ENCODE peak calls at places on chromosome 12, in nine cellular contexts. G is GM23248, S is GM23338, F is HCT116, X is hepatocyte, N is PC-3, E is SK-N-SH, D is OCI-LY7, Y is Karpas-422. M is an unnamed sample. For H3K4me1 and H3K9me2, the result is how much of the 10 kb centered on the place peaks cover.

GRCh38 chr12:39505025-39505424 is 62.1 kb upstream of the KIF21A start:
- DNase-seq in G (no peak), S (peak), F (no peak), X (no peak), N (peak), E (no peak), D (no peak), Y (no peak), M (peak)

GRCh38 chr12:24767016-24767415 is 181.9 kb downstream of the BCAT1 start:
- DNase-seq in G (no peak), S (no peak), F (no peak), X (no peak), N (no peak), E (no peak), D (no peak), Y (no peak), M (no peak)

GRCh38 chr12:62191747-62192485 is 68.3 kb upstream of the USP15 start:
- DNase-seq in G (peak), S (peak), F (no peak), X (peak), N (no peak), E (peak), D (no peak), Y (no peak), M (no peak)

GRCh38 chr12:109737111-109737510 is 23.5 kb downstream of the FAM222A start:
- DNase-seq in G (no peak), S (no peak), F (no peak), X (no peak), N (no peak), E (no peak), D (no peak), Y (no peak), M (no peak)

GRCh38 chr12:3042394-3042793 is 34.8 kb upstream of the TSPAN9 start:
- DNase-seq in G (no peak), S (no peak), F (no peak), X (no peak), N (no peak), E (no peak), D (peak), Y (peak), M (no peak)

GRCh38 chr12:80032967-80033366 is 66.4 kb upstream of the OTOGL start:
- DNase-seq in G (peak), S (no peak), F (no peak), X (no peak), N (no peak), E (no peak), D (no peak), Y (no peak), M (no peak)

GRCh38 chr12:130249376-130249775 is 87.1 kb downstream of the FZD10 start:
- DNase-seq in G (no peak), S (peak), F (no peak), X (no peak), N (no peak), E (no peak), D (peak), Y (peak), M (no peak)

GRCh38 chr12:121417847-121418246 is 17.9 kb downstream of the RNF34 start:
- DNase-seq in G (no peak), S (no peak), F (no peak), X (peak), N (no peak), E (no peak), D (no peak), Y (no peak), M (no peak)

GRCh38 chr12:50753232-50753769 is 10.6 kb upstream of the ATF1 start:
- DNase-seq in G (no peak), S (no peak), F (no peak), X (no peak), N (no peak), E (no peak), D (no peak), Y (no peak), M (no peak)

GRCh38 chr12:56804169-56804568 is 41.0 kb downstream of the HSD17B6 start:
- DNase-seq in G (peak), S (no peak), F (no peak), X (no peak), N (no peak), E (no peak), D (no peak), Y (no peak), M (no peak)

GRCh38 chr12:132812631-132813305 is 15.9 kb downstream of the GOLGA3 start:
- DNase-seq in G (peak), S (no peak), F (no peak), X (no peak), N (peak), E (no peak), D (no peak), Y (no peak), M (no peak)

GRCh38 chr12:4133029-4133428 is 140.5 kb upstream of the CCND2 start:
- DNase-seq in G (no peak), S (no peak), F (no peak), X (no peak), N (no peak), E (no peak), D (no peak), Y (no peak), M (no peak)

GRCh38 chr12:2999265-2999841 is 40.2 kb downstream of the TEAD4 start:
- DNase-seq in G (peak), S (peak), F (no peak), X (no peak), N (no peak), E (no peak), D (no peak), Y (peak), M (no peak)

GRCh38 chr12:48999371-49000131 is at the start of gene DDN:
- DNase-seq in G (peak), S (peak), F (peak), X (peak), N (peak), E (peak), D (peak), Y (peak), M (no peak)

GRCh38 chr12:62291888-62292760 is 31.9 kb downstream of the USP15 start:
- DNase-seq in G (no peak), S (no peak), F (no peak), X (no peak), N (peak), E (no peak), D (no peak), Y (no peak), M (no peak)

GRCh38 chr12:46269429-46270241 is 792 bp upstream of the SLC38A1 start:
- DNase-seq in G (peak), S (peak), F (no peak), X (peak), N (peak), E (no peak), D (peak), Y (peak), M (peak)

GRCh38 chr12:120234643-120235368 is 30.7 kb downstream of the PXN start:
- DNase-seq in G (peak), S (peak), F (peak), X (peak), N (peak), E (peak), D (peak), Y (no peak), M (peak)

GRCh38 chr12:46373303-46374182 is 970 bp upstream of the SLC38A2 start:
- DNase-seq in G (peak), S (peak), F (no peak), X (peak), N (peak), E (peak), D (peak), Y (no peak), M (peak)

GRCh38 chr12:129558036-129558435 is 345.8 kb downstream of the TMEM132D start:
- DNase-seq in G (no peak), S (no peak), F (no peak), X (no peak), N (no peak), E (no peak), D (no peak), Y (no peak), M (no peak)

GRCh38 chr12:118359541-118359915 is 13.2 kb downstream of the TAOK3 start:
- DNase-seq in G (no peak), S (no peak), F (no peak), X (no peak), N (no peak), E (no peak), D (peak), Y (peak), M (peak)

GRCh38 chr12:119528241-119528640 is 65.3 kb upstream of the TMEM233 start:
- DNase-seq in G (peak), S (peak), F (no peak), X (peak), N (peak), E (no peak), D (no peak), Y (no peak), M (no peak)

GRCh38 chr12:115660211-115660805 is 617.2 kb downstream of the MED13L start:
- DNase-seq in G (peak), S (no peak), F (no peak), X (peak), N (peak), E (no peak), D (no peak), Y (no peak), M (no peak)

GRCh38 chr12:132447327-132447720 is 42.6 kb upstream of the FBRSL1 start:
- DNase-seq in G (no peak), S (no peak), F (no peak), X (no peak), N (no peak), E (no peak), D (no peak), Y (no peak), M (no peak)

GRCh38 chr12:55729592-55730446 is 1.0 kb upstream of the CD63 start:
- DNase-seq in G (peak), S (peak), F (peak), X (peak), N (peak), E (peak), D (peak), Y (peak), M (peak)

GRCh38 chr12:118727196-118727595 is 254.1 kb upstream of the SRRM4 start:
- DNase-seq in G (no peak), S (no peak), F (no peak), X (no peak), N (no peak), E (peak), D (no peak), Y (no peak), M (no peak)

GRCh38 chr12:3241621-3242020 is 164.4 kb downstream of the TSPAN9 start:
- DNase-seq in G (no peak), S (no peak), F (no peak), X (peak), N (no peak), E (no peak), D (no peak), Y (no peak), M (no peak)

GRCh38 chr12:115541891-115542361 is 735.6 kb downstream of the MED13L start:
- DNase-seq in G (peak), S (no peak), F (no peak), X (no peak), N (peak), E (no peak), D (no peak), Y (no peak), M (no peak)

GRCh38 chr12:95674631-95675030 is 115.9 kb downstream of the NTN4 start:
- DNase-seq in G (peak), S (no peak), F (no peak), X (peak), N (no peak), E (peak), D (no peak), Y (no peak), M (no peak)

GRCh38 chr12:66176105-66176504 is 6.3 kb upstream of the TMBIM4 start:
- DNase-seq in G (no peak), S (no peak), F (no peak), X (no peak), N (no peak), E (no peak), D (no peak), Y (no peak), M (no peak)

GRCh38 chr12:1360812-1361211 is 233.6 kb downstream of the FBXL14 start:
- DNase-seq in G (peak), S (no peak), F (no peak), X (no peak), N (no peak), E (no peak), D (no peak), Y (no peak), M (no peak)

GRCh38 chr12:52965337-52965731 is 16.4 kb downstream of the KRT18 start:
- DNase-seq in G (no peak), S (peak), F (no peak), X (peak), N (no peak), E (peak), D (no peak), Y (no peak), M (no peak)

GRCh38 chr12:27293463-27293862 is 39.2 kb upstream of the BMAL2 start:
- DNase-seq in G (no peak), S (no peak), F (no peak), X (no peak), N (no peak), E (no peak), D (no peak), Y (no peak), M (no peak)

GRCh38 chr12:73935817-73936216 is 601.8 kb upstream of the ATXN7L3B start:
- DNase-seq in G (no peak), S (peak), F (peak), X (peak), N (peak), E (no peak), D (peak), Y (no peak), M (no peak)

GRCh38 chr12:130714091-130714590 is 2.0 kb downstream of the RIMBP2 start:
- DNase-seq in G (no peak), S (peak), F (no peak), X (peak), N (no peak), E (peak), D (no peak), Y (no peak), M (no peak)

GRCh38 chr12:17999174-17999801 is 90.7 kb downstream of the RERGL start:
- DNase-seq in G (no peak), S (no peak), F (no peak), X (no peak), N (no peak), E (no peak), D (peak), Y (no peak), M (no peak)

GRCh38 chr12:10614056-10614370 is 604 bp upstream of the MAGOHB start:
- DNase-seq in G (no peak), S (no peak), F (no peak), X (no peak), N (no peak), E (peak), D (no peak), Y (no peak), M (no peak)

GRCh38 chr12:98533723-98534251 is 18.4 kb downstream of the TMPO start:
- DNase-seq in G (peak), S (no peak), F (no peak), X (peak), N (no peak), E (no peak), D (no peak), Y (no peak), M (no peak)

GRCh38 chr12:65899289-65899688 is 75.0 kb downstream of the HMGA2 start:
- DNase-seq in G (no peak), S (no peak), F (no peak), X (no peak), N (no peak), E (no peak), D (no peak), Y (no peak), M (no peak)

GRCh38 chr12:124864326-124864752 is 675 bp upstream of the SCARB1 start:
- DNase-seq in G (no peak), S (no peak), F (no peak), X (no peak), N (no peak), E (no peak), D (no peak), Y (no peak), M (no peak)

GRCh38 chr12:124866883-124867232 is 3.2 kb upstream of the SCARB1 start:
- DNase-seq in G (no peak), S (no peak), F (no peak), X (no peak), N (no peak), E (no peak), D (no peak), Y (no peak), M (no peak)

GRCh38 chr12:124865728-124866127 is 2.1 kb upstream of the SCARB1 start:
- DNase-seq in G (no peak), S (no peak), F (no peak), X (no peak), N (no peak), E (no peak), D (no peak), Y (no peak), M (no peak)

GRCh38 chr12:124867389-124867930 is 3.8 kb upstream of the SCARB1 start:
- DNase-seq in G (no peak), S (no peak), F (no peak), X (peak), N (peak), E (no peak), D (no peak), Y (no peak), M (no peak)

GRCh38 chr12:124866195-124866882 is 2.7 kb upstream of the SCARB1 start:
- DNase-seq in G (no peak), S (no peak), F (no peak), X (no peak), N (no peak), E (no peak), D (no peak), Y (no peak), M (no peak)
- H3K4me1 ChIP-seq in G (under half), S (under half), F (under half), X (under half), N (under half), E (under half), D (under half), Y (under half), M (under half)

GRCh38 chr12:93829073-93829472 is 151.9 kb downstream of the CRADD start:
- DNase-seq in G (no peak), S (no peak), F (no peak), X (no peak), N (no peak), E (no peak), D (no peak), Y (no peak), M (no peak)

GRCh38 chr12:93827179-93827578 is 150.0 kb downstream of the CRADD start:
- DNase-seq in G (no peak), S (no peak), F (no peak), X (no peak), N (no peak), E (no peak), D (no peak), Y (no peak), M (no peak)

GRCh38 chr12:93825926-93826599 is 148.9 kb downstream of the CRADD start:
- DNase-seq in G (peak), S (no peak), F (no peak), X (no peak), N (no peak), E (no peak), D (no peak), Y (no peak), M (no peak)

GRCh38 chr12:93825501-93825888 is 148.3 kb downstream of the CRADD start:
- DNase-seq in G (peak), S (peak), F (no peak), X (no peak), N (no peak), E (no peak), D (no peak), Y (no peak), M (no peak)

GRCh38 chr12:93827669-93828068 is 150.5 kb downstream of the CRADD start:
- DNase-seq in G (no peak), S (no peak), F (no peak), X (no peak), N (peak), E (no peak), D (no peak), Y (no peak), M (no peak)
- H3K9me2 ChIP-seq in G (under half), S (under half), F (under half), X (under half), N (under half), E (under half), D (under half), Y (under half), M (under half)

DNA sequence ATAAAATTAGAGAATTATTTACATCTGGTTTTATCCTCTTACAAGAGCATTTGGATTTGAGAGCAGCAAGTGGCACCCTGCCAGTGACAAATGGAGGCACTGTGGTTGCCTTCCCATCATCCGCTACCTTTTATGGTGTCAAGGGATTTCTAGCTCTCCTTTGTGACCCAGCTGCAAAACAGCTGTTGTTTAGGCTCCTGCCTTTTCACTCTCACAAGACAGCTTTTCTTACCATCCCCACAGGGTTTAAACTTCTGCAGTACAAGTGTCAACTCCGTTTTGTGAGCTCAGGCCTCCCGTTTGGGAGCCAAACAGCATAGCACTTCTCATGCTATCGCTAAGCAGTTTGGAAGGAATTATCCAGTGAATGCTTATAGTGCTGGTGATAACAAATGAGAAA is 331.4 kb downstream of the TMTC2 start:
- DNase-seq in G (no peak), S (no peak), F (no peak), X (peak), N (no peak), E (no peak), D (no peak), Y (no peak), M (no peak)
- H3K4me1 ChIP-seq in G (under half), S (under half), F (under half), X (under half), N (under half), E (under half), D (under half), Y (under half), M (under half)

DNA sequence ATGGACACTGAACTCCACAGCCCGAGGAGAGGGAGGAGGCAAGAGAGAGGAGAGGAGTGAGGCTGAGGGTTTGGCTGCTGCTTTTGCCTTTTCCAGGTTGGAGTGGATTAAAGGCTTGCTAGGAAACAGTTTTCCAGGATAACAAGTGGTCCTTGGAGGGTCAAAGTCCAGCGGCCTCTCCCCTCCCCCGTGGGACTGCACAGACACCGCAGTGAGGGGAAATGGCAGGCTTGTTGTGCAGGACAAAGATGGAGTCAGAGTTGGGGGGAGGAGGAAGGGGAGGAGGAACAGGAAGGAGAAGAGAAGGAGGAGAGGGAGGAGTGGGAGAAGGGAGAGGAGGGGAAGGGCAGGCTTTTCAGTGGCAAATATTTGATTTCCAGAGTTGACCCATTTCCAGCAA is 245.5 kb downstream of the RBM19 start:
- DNase-seq in G (no peak), S (no peak), F (no peak), X (peak), N (no peak), E (no peak), D (no peak), Y (no peak), M (no peak)
- H3K9me2 ChIP-seq in G (under half), S (under half), F (under half), X (under half), N (under half), E (under half), D (under half), Y (under half), M (under half)